ENCODE peak calls at places on chromosomes 5 and 9, in five cellular contexts. One of them, this sample, is unnamed.

GRCh38 chr9:110351009-110351467 is 13.4 kb upstream of the TXNDC8 start:
- DNase-seq in AG08396: peak
- DNase-seq in NCI-H1417: no peak
- DNase-seq in MV-4-11: no peak
- DNase-seq in gastrocnemius medialis: no peak
- DNase-seq in this sample: peak

GRCh38 chr5:156411131-156411727 is 84.3 kb downstream of the SGCD start:
- DNase-seq in MV-4-11: no peak
- DNase-seq in gastrocnemius medialis: no peak
- DNase-seq in AG08396: peak
- DNase-seq in NCI-H1417: no peak
- DNase-seq in this sample: peak

GRCh38 chr5:58135571-58136335 is 324.1 kb downstream of the PLK2 start:
- DNase-seq in AG08396: no peak
- DNase-seq in MV-4-11: no peak
- DNase-seq in NCI-H1417: no peak
- DNase-seq in gastrocnemius medialis: no peak
- DNase-seq in this sample: no peak

GRCh38 chr5:13745508-13745907 is 199.0 kb downstream of the DNAH5 start:
- DNase-seq in gastrocnemius medialis: no peak
- DNase-seq in NCI-H1417: no peak
- DNase-seq in MV-4-11: no peak
- DNase-seq in AG08396: peak
- DNase-seq in this sample: no peak

GRCh38 chr5:129244478-129244877 is 149.9 kb downstream of the ISOC1 start:
- DNase-seq in AG08396: no peak
- DNase-seq in gastrocnemius medialis: no peak
- DNase-seq in NCI-H1417: no peak
- DNase-seq in MV-4-11: no peak
- DNase-seq in this sample: no peak

GRCh38 chr5:51392689-51393199 is 9.5 kb downstream of the ISL1 start:
- DNase-seq in MV-4-11: no peak
- DNase-seq in NCI-H1417: no peak
- DNase-seq in AG08396: no peak
- DNase-seq in gastrocnemius medialis: no peak
- DNase-seq in this sample: no peak

GRCh38 chr9:124873664-124874063 is 11.7 kb downstream of the ARPC5L start:
- DNase-seq in gastrocnemius medialis: no peak
- DNase-seq in MV-4-11: no peak
- DNase-seq in AG08396: no peak
- DNase-seq in NCI-H1417: no peak
- DNase-seq in this sample: no peak

GRCh38 chr5:33892419-33893151 is 795 bp upstream of the ADAMTS12 start:
- DNase-seq in AG08396: peak
- DNase-seq in gastrocnemius medialis: peak
- DNase-seq in NCI-H1417: peak
- DNase-seq in MV-4-11: no peak
- DNase-seq in this sample: peak

GRCh38 chr9:127121628-127122175 is 733 bp downstream of the ANGPTL2 start:
- DNase-seq in AG08396: no peak
- DNase-seq in gastrocnemius medialis: no peak
- DNase-seq in NCI-H1417: peak
- DNase-seq in MV-4-11: no peak
- DNase-seq in this sample: no peak

GRCh38 chr9:35660966-35661413 is 2.9 kb downstream of the CCDC107 start:
- DNase-seq in gastrocnemius medialis: no peak
- DNase-seq in AG08396: peak
- DNase-seq in NCI-H1417: no peak
- DNase-seq in MV-4-11: peak
- DNase-seq in this sample: no peak

GRCh38 chr5:69451941-69452652 is 37.2 kb downstream of the MARVELD2 start:
- DNase-seq in MV-4-11: no peak
- DNase-seq in AG08396: no peak
- DNase-seq in NCI-H1417: no peak
- DNase-seq in gastrocnemius medialis: no peak
- DNase-seq in this sample: no peak

GRCh38 chr9:92146610-92147009 is 31.4 kb upstream of the SPTLC1 start:
- DNase-seq in NCI-H1417: peak
- DNase-seq in gastrocnemius medialis: no peak
- DNase-seq in AG08396: no peak
- DNase-seq in MV-4-11: peak
- DNase-seq in this sample: no peak

GRCh38 chr5:57128325-57128724 is 45.5 kb upstream of the GPBP1 start:
- DNase-seq in gastrocnemius medialis: no peak
- DNase-seq in MV-4-11: no peak
- DNase-seq in AG08396: no peak
- DNase-seq in NCI-H1417: no peak
- DNase-seq in this sample: no peak

GRCh38 chr5:78819166-78819565 is 165.9 kb downstream of the ARSB start:
- DNase-seq in AG08396: no peak
- DNase-seq in gastrocnemius medialis: no peak
- DNase-seq in NCI-H1417: no peak
- DNase-seq in MV-4-11: no peak
- DNase-seq in this sample: no peak

GRCh38 chr9:81268048-81268447 is 421.3 kb downstream of the TLE1 start:
- DNase-seq in AG08396: peak
- DNase-seq in NCI-H1417: no peak
- DNase-seq in gastrocnemius medialis: no peak
- DNase-seq in MV-4-11: no peak
- DNase-seq in this sample: no peak

GRCh38 chr9:20623748-20624124 is 1.4 kb upstream of the MLLT3 start:
- DNase-seq in AG08396: no peak
- DNase-seq in MV-4-11: no peak
- DNase-seq in gastrocnemius medialis: no peak
- DNase-seq in NCI-H1417: peak
- DNase-seq in this sample: no peak

GRCh38 chr5:163504091-163504931 is 1.1 kb upstream of the MAT2B start:
- DNase-seq in gastrocnemius medialis: peak
- DNase-seq in NCI-H1417: no peak
- DNase-seq in MV-4-11: peak
- DNase-seq in AG08396: peak
- DNase-seq in this sample: peak

GRCh38 chr5:74468421-74468820 is 172.1 kb downstream of the ENC1 start:
- DNase-seq in NCI-H1417: no peak
- DNase-seq in AG08396: no peak
- DNase-seq in MV-4-11: no peak
- DNase-seq in gastrocnemius medialis: no peak
- DNase-seq in this sample: no peak

GRCh38 chr9:15961217-15961616 is 408.4 kb downstream of the CCDC171 start:
- DNase-seq in MV-4-11: no peak
- DNase-seq in gastrocnemius medialis: no peak
- DNase-seq in AG08396: no peak
- DNase-seq in NCI-H1417: no peak
- DNase-seq in this sample: no peak

GRCh38 chr9:40884072-40884901 is 244.2 kb downstream of the FOXD4L6 start:
- DNase-seq in AG08396: no peak
- DNase-seq in NCI-H1417: no peak
- DNase-seq in gastrocnemius medialis: no peak
- DNase-seq in MV-4-11: no peak
- DNase-seq in this sample: no peak